ENCODE peak calls at places on chromosomes 12 and 14, in six cellular contexts. R, Q, Y, B, T and O are unnamed samples.

GRCh38 chr14:95040723-95041476 is 116.4 kb downstream of the DICER1 start:
- DNase-seq in Y (peak), B (no peak), Q (no peak), R (no peak), T (no peak), O (peak)

GRCh38 chr12:10243803-10244520 is 31.3 kb downstream of the GABARAPL1 start:
- DNase-seq in T (no peak), Q (no peak), Y (no peak), R (no peak), B (peak), O (no peak)

GRCh38 chr14:61965030-61965745 is 203.0 kb downstream of the SNAPC1 start:
- DNase-seq in T (peak), Q (no peak), Y (peak), B (no peak), R (no peak), O (no peak)

GRCh38 chr12:132850291-132850690 is 21.6 kb upstream of the GOLGA3 start:
- DNase-seq in Q (no peak), T (no peak), Y (no peak), R (no peak), B (no peak), O (no peak)

GRCh38 chr14:95106966-95107365 is 50.4 kb downstream of the DICER1 start:
- DNase-seq in Y (no peak), R (no peak), Q (no peak), B (no peak), T (no peak), O (no peak)

GRCh38 chr12:47783024-47783755 is 10.2 kb downstream of the SLC48A1 start:
- DNase-seq in R (peak), Q (no peak), T (no peak), Y (no peak), B (no peak), O (no peak)

GRCh38 chr12:55713721-55714120 is 2.1 kb upstream of the BLOC1S1 start:
- DNase-seq in R (no peak), B (no peak), Q (no peak), T (no peak), Y (peak), O (no peak)

GRCh38 chr12:104734541-104735075 is 223.5 kb downstream of the SLC41A2 start:
- DNase-seq in T (no peak), R (no peak), B (no peak), Y (no peak), Q (no peak), O (no peak)

GRCh38 chr12:130131025-130131424 is 31.2 kb upstream of the FZD10 start:
- DNase-seq in Y (no peak), T (no peak), R (no peak), B (no peak), Q (no peak), O (no peak)

GRCh38 chr12:24499151-24500146 is 449.5 kb downstream of the BCAT1 start:
- DNase-seq in R (no peak), T (no peak), Y (peak), Q (no peak), B (no peak), O (no peak)

GRCh38 chr12:126772171-126772864 is 1494.7 kb upstream of the TMEM132C start:
- DNase-seq in Y (no peak), T (no peak), R (no peak), Q (no peak), B (peak), O (no peak)

GRCh38 chr12:113853491-113853890 is 112.6 kb downstream of the RBM19 start:
- DNase-seq in T (no peak), Q (no peak), B (no peak), R (no peak), Y (no peak), O (no peak)

GRCh38 chr14:23563473-23564180 is 4.0 kb downstream of the AP1G2 start:
- DNase-seq in Y (no peak), B (no peak), Q (no peak), R (no peak), T (no peak), O (no peak)

GRCh38 chr12:71755146-71755892 is 656 bp downstream of the RAB21 start:
- DNase-seq in Q (no peak), B (peak), T (no peak), Y (peak), R (peak), O (peak)

GRCh38 chr12:75781532-75782046 is 250.0 kb downstream of the PHLDA1 start:
- DNase-seq in T (no peak), Y (peak), B (no peak), Q (no peak), R (no peak), O (no peak)

GRCh38 chr12:131736807-131737484 is 26.1 kb downstream of the SFSWAP start:
- DNase-seq in T (peak), R (no peak), B (no peak), Q (no peak), Y (peak), O (peak)

GRCh38 chr12:49706351-49707126 is 666 bp downstream of the FMNL3 start:
- DNase-seq in B (peak), R (peak), Y (peak), Q (peak), T (no peak), O (peak)

GRCh38 chr12:753401-754237 is 1.2 kb downstream of the WNK1 start:
- DNase-seq in Y (no peak), T (no peak), B (peak), Q (peak), R (peak), O (peak)

GRCh38 chr14:104445832-104446381 is 133.7 kb upstream of the C14orf180 start:
- DNase-seq in T (no peak), B (no peak), Q (no peak), R (no peak), Y (no peak), O (peak)

GRCh38 chr12:52944683-52945388 is 4.1 kb upstream of the KRT18 start:
- DNase-seq in T (no peak), R (no peak), B (no peak), Q (no peak), Y (no peak), O (no peak)

GRCh38 chr12:9043766-9044165 is 54.4 kb downstream of the KLRG1 start:
- DNase-seq in B (no peak), T (no peak), R (no peak), Q (no peak), Y (no peak), O (no peak)

GRCh38 chr12:131375261-131375971 is 335.5 kb upstream of the SFSWAP start:
- DNase-seq in T (no peak), Q (no peak), Y (no peak), B (no peak), R (no peak), O (no peak)

GRCh38 chr12:127293507-127294310 is 973.3 kb upstream of the TMEM132C start:
- DNase-seq in R (peak), Q (peak), Y (peak), T (no peak), B (no peak), O (peak)

GRCh38 chr14:21525995-21526671 is at the start of gene SALL2:
- DNase-seq in Y (peak), Q (peak), B (peak), T (peak), R (peak), O (peak)

GRCh38 chr12:115094163-115094816 is 410.3 kb upstream of the TBX3 start:
- DNase-seq in B (no peak), R (no peak), Y (no peak), T (no peak), Q (no peak), O (no peak)

GRCh38 chr12:115097406-115097805 is 413.4 kb upstream of the TBX3 start:
- DNase-seq in Y (no peak), T (no peak), B (no peak), Q (no peak), R (no peak), O (no peak)

GRCh38 chr12:115093261-115093660 is 409.3 kb upstream of the TBX3 start:
- DNase-seq in B (no peak), T (no peak), Q (no peak), Y (no peak), R (no peak), O (no peak)

GRCh38 chr12:115096673-115097349 is 412.8 kb upstream of the TBX3 start:
- DNase-seq in R (peak), Q (peak), B (no peak), T (peak), Y (no peak), O (no peak)

GRCh38 chr12:115095073-115095748 is 411.2 kb upstream of the TBX3 start:
- DNase-seq in B (no peak), T (no peak), Y (no peak), Q (no peak), R (no peak), O (no peak)
- TF ChIP-seq CTCF in B (no peak), T (no peak), Y (no peak), Q (no peak), R (no peak), O (no peak)

GRCh38 chr14:78764645-78765044 is 594.5 kb downstream of the NRXN3 start:
- DNase-seq in T (no peak), R (no peak), Q (no peak), Y (no peak), B (no peak), O (no peak)
- TF ChIP-seq CTCF in T (no peak), R (no peak), Q (no peak), Y (no peak), B (no peak), O (no peak)

GRCh38 chr14:100653409-100653808 is 66.2 kb upstream of the BEGAIN start:
- DNase-seq in Y (no peak), R (peak), T (no peak), B (no peak), Q (no peak), O (no peak)
- TF ChIP-seq CTCF in Y (peak), R (peak), T (peak), B (peak), Q (peak), O (no peak)

DNA sequence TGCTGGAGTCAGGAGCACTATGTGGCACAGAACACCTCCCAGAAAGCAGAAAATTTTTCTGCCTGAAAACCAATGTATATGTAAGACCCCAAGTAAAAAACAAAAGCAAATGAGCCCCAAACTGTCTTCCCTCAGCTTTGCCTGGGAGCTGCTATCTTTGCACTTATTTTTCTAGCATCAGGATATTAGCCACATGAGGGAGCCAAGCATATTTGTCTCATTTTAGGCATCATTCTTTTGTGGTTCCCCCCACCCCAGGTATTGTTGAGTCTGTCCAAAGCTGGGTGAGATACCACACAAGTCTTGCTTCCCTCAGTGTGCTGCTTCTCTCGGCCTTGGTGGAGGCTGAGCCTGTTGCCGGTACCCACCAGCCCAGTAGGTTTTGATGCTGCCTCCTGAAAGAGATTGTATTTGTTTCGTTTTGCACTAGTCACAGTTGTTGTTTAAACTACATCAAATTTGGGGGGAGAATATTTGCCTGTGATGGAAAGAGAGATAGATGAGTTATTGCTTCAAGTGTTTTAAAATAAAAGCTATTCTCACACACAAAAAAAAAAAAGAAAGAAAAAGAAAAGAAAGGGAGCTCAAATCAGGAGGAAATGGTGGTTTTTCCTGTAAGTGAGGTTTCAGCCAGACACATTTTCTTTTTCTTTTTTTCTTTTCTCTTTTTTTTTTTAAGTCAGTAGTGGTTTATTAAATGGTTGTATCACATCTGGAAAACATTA is 58.3 kb downstream of the SLC4A8 start:
- DNase-seq in Y (no peak), R (no peak), B (no peak), Q (no peak), T (no peak), O (no peak)
- TF ChIP-seq CTCF in Y (no peak), R (no peak), B (no peak), Q (no peak), T (no peak), O (no peak)